ENCODE peak calls at places on chromosomes 13 and 19, in eight cellular contexts. H is suprapubic skin, K is CD14-positive monocyte, B is IMR-90, U is type B pancreatic cell, M is HFFc6, D is HCT116, T is heart right ventricle. E is an unnamed sample.

GRCh38 chr13:47837906-47838305 is 163.2 kb downstream of the SUCLA2 start:
- DNase-seq in H (no peak), K (no peak), B (no peak), U (no peak), M (no peak), D (no peak), T (no peak), E (no peak)

GRCh38 chr13:106446011-106446410 is 89.5 kb downstream of the EFNB2 start:
- DNase-seq in H (no peak), K (no peak), B (peak; percentile 65), U (no peak), M (peak; percentile 22), D (no peak), T (no peak), E (no peak)

GRCh38 chr19:49133621-49134454 is 14.5 kb downstream of the PPFIA3 start:
- DNase-seq in H (no peak), K (no peak), B (peak; percentile 70), U (no peak), M (no peak), D (no peak), T (peak; percentile 69), E (no peak)

GRCh38 chr13:111058796-111059506 is 56.2 kb upstream of the ARHGEF7 start:
- DNase-seq in H (no peak), K (no peak), B (no peak), U (no peak), M (peak; percentile 62), D (no peak), T (no peak), E (no peak)

GRCh38 chr13:30510811-30511371 is 45.2 kb upstream of the HMGB1 start:
- DNase-seq in H (no peak), K (no peak), B (peak; percentile 37), U (no peak), M (peak; percentile 5), D (no peak), T (no peak), E (no peak)

GRCh38 chr19:11931051-11931450 is 6.1 kb downstream of the ZNF700 start:
- DNase-seq in H (no peak), K (no peak), B (peak; percentile 48), U (no peak), M (no peak), D (no peak), T (no peak), E (no peak)

GRCh38 chr13:114110091-114110829 is 22.2 kb downstream of the RASA3 start:
- DNase-seq in H (peak; percentile 76), K (peak; percentile 91), B (no peak), U (no peak), M (no peak), D (no peak), T (no peak), E (peak; percentile 90)

GRCh38 chr13:50292082-50292481 is 276.8 kb downstream of the KCNRG start:
- DNase-seq in H (no peak), K (no peak), B (no peak), U (no peak), M (no peak), D (no peak), T (no peak), E (no peak)

GRCh38 chr13:21967871-21968270 is 297.0 kb downstream of the FGF9 start:
- DNase-seq in H (no peak), K (no peak), B (peak; percentile 64), U (no peak), M (no peak), D (no peak), T (no peak), E (no peak)

GRCh38 chr19:29092712-29093552 is 120.0 kb downstream of the UQCRFS1 start:
- DNase-seq in H (no peak), K (no peak), B (no peak), U (no peak), M (no peak), D (no peak), T (no peak), E (no peak)

GRCh38 chr19:4019578-4019977 is 12.0 kb downstream of the PIAS4 start:
- DNase-seq in H (no peak), K (no peak), B (no peak), U (no peak), M (no peak), D (no peak), T (no peak), E (no peak)

GRCh38 chr13:46577656-46578589 is 25.0 kb downstream of the LRCH1 start:
- DNase-seq in H (no peak), K (no peak), B (peak; percentile 33), U (no peak), M (peak; percentile 32), D (no peak), T (no peak), E (no peak)

GRCh38 chr13:75670496-75670895 is 34.4 kb downstream of the LMO7 start:
- DNase-seq in H (no peak), K (no peak), B (peak; percentile 77), U (no peak), M (peak; percentile 44), D (no peak), T (no peak), E (no peak)

GRCh38 chr13:41310963-41311606 is at the start of gene NAA16:
- DNase-seq in H (peak; percentile 94), K (peak; percentile 90), B (peak; percentile 90), U (peak; percentile 98), M (peak; percentile 85), D (peak; percentile 77), T (peak; percentile 94), E (peak; percentile 94)
- TF ChIP-seq CTCF in H (no peak), K (peak; percentile 19), B (no peak), U (peak; percentile 36), M (peak; percentile 26), D (no peak), T (peak; percentile 18), E (peak; percentile 30)

GRCh38 chr19:18281082-18282020 is at the start of gene JUND:
- DNase-seq in H (peak; percentile 98), K (peak; percentile 99), B (peak; percentile 98), U (peak; percentile 99), M (peak; percentile 95), D (peak; percentile 93), T (peak; percentile 98), E (no peak)

GRCh38 chr19:18280247-18281081 is 958 bp downstream of the JUND start:
- DNase-seq in H (peak; percentile 85), K (peak; percentile 76), B (peak; percentile 69), U (peak; percentile 79), M (peak; percentile 64), D (no peak), T (peak; percentile 67), E (no peak)

GRCh38 chr19:18283338-18283737 is 1.9 kb upstream of the JUND start:
- DNase-seq in H (no peak), K (no peak), B (no peak), U (no peak), M (no peak), D (no peak), T (no peak), E (no peak)

GRCh38 chr19:18282788-18283141 is 1.3 kb upstream of the JUND start:
- DNase-seq in H (no peak), K (no peak), B (no peak), U (no peak), M (no peak), D (no peak), T (no peak), E (no peak)

GRCh38 chr19:18282021-18282787 is 782 bp upstream of the JUND start:
- DNase-seq in H (peak; percentile 96), K (no peak), B (no peak), U (no peak), M (peak; percentile 57), D (no peak), T (no peak), E (no peak)
- TF ChIP-seq CTCF in H (no peak), K (peak; percentile 15), B (peak; percentile 38), U (peak; percentile 43), M (peak; percentile 30), D (no peak), T (peak; percentile 42), E (peak; percentile 50)

GRCh38 chr19:34662919-34663318 is 14.0 kb downstream of the SCGB2B2 start:
- DNase-seq in H (no peak), K (no peak), B (no peak), U (no peak), M (peak; percentile 12), D (peak; percentile 41), T (no peak), E (no peak)
- TF ChIP-seq CTCF in H (no peak), K (peak; percentile 21), B (no peak), U (peak; percentile 59), M (peak; percentile 74), D (peak; percentile 64), T (peak; percentile 48), E (peak; percentile 38)

GRCh38 chr19:46077815-46078167 is 37.0 kb upstream of the IGFL4 start:
- DNase-seq in H (no peak), K (no peak), B (no peak), U (no peak), M (no peak), D (no peak), T (no peak), E (no peak)
- TF ChIP-seq CTCF in H (no peak), K (peak; percentile 4), B (no peak), U (peak; percentile 36), M (peak; percentile 47), D (no peak), T (no peak), E (peak; percentile 67)

DNA sequence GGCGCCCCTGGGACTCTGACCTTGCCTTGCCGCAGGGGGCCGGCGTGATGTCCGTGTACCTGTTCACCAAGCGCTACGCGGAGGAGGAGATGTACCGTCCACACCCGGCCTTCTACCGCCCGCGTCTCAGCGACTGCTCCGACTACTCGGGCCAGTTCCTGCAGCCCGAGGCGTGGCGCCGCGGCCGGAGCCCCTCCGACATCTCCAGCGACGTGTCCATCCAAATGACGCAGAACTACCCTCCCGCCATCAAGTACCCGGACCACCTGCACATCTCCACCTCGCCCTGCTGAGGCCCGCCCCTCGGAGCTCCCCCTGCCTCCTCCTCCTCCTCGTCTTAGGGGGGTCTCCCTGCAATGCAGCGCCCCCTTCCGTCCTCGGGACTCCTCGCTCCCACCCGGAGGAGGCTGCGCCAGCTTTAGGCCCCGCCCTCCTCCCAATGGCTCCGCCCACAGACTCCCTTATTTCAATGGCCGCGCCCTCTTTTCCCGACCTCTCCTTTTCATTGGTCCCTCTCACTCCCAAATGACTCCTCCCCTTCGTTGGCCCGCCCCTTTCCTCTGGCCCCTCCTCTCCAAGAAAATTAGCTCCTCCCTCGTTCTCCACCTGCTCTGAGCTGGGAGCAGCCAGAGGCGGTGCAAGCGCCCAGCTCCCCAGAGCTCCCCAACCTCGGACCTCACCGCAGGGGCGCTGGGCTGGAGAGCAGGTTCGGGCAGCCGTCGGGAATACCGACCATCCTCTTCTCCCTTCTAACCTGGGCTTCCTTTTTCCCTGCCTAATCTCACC is 20.5 kb upstream of the CACNG8 start:
- DNase-seq in H (no peak), K (no peak), B (no peak), U (no peak), M (no peak), D (no peak), T (no peak), E (no peak)
- TF ChIP-seq CTCF in H (no peak), K (no peak), B (no peak), U (peak; percentile 41), M (peak; percentile 16), D (no peak), T (no peak), E (no peak)

DNA sequence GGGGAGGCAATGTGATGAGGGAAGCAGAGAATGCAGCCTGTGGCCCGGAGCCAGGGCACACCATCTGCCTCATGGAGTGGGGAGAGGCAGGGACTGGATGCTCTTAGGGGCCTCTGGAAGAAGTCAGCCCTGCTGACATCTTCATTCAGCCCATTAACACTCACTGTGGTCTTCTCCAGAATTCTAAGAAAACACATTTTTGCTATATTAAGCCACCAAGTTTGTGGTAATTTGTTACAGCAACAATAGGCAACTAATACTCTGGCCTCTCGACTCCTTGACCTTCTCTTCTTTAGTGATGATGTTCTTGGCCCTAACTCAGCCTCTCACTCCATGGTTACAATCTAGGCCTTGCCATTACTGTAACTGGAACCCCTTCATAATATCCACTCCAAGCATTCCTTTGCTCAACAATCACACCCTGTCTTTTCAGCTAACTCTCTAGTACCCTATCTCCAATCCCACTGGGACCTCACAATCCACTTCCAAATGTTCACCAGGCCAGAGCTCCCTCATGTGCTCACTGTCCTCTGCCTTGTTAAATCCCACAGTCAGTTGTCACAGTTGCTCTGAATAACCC is 98.5 kb downstream of the MIPEP start:
- DNase-seq in H (no peak), K (no peak), B (peak; percentile 82), U (no peak), M (peak; percentile 80), D (no peak), T (no peak), E (no peak)
- TF ChIP-seq CTCF in H (no peak), K (no peak), B (no peak), U (no peak), M (no peak), D (no peak), T (no peak), E (peak; percentile 46)

E was measured in chondrocyte.